ENCODE peak calls at places on chromosomes 16 and 17, in nine cellular contexts. One of them, this sample, is unnamed. For H3K27me3 and H3K4me1, the result is how much of the 10 kb centered on the place peaks cover.

GRCh38 chr16:21574372-21574771 is 25.0 kb upstream of the METTL9 start:
- DNase-seq in transverse colon: no peak
- DNase-seq in breast epithelium: peak
- DNase-seq in body of pancreas: no peak
- DNase-seq in endothelial cell of umbilical vein: no peak
- DNase-seq in heart left ventricle: no peak
- DNase-seq in stomach: peak
- DNase-seq in ovary: no peak
- DNase-seq in uterus: no peak
- DNase-seq in this sample: no peak

GRCh38 chr16:55671206-55671973 is 15.6 kb downstream of the SLC6A2 start:
- DNase-seq in uterus: no peak
- DNase-seq in breast epithelium: no peak
- DNase-seq in transverse colon: no peak
- DNase-seq in body of pancreas: no peak
- DNase-seq in heart left ventricle: no peak
- DNase-seq in stomach: no peak
- DNase-seq in endothelial cell of umbilical vein: no peak
- DNase-seq in ovary: no peak
- DNase-seq in this sample: no peak

GRCh38 chr17:80029235-80029974 is 6.3 kb downstream of the TBC1D16 start:
- DNase-seq in uterus: peak
- DNase-seq in endothelial cell of umbilical vein: peak
- DNase-seq in heart left ventricle: peak
- DNase-seq in transverse colon: peak
- DNase-seq in stomach: peak
- DNase-seq in breast epithelium: peak
- DNase-seq in body of pancreas: peak
- DNase-seq in ovary: peak
- DNase-seq in this sample: peak

GRCh38 chr17:20611314-20611713 is 31.8 kb downstream of the CDRT15L2 start:
- DNase-seq in transverse colon: no peak
- DNase-seq in heart left ventricle: no peak
- DNase-seq in stomach: no peak
- DNase-seq in endothelial cell of umbilical vein: no peak
- DNase-seq in uterus: no peak
- DNase-seq in body of pancreas: no peak
- DNase-seq in ovary: no peak
- DNase-seq in breast epithelium: no peak
- DNase-seq in this sample: no peak

GRCh38 chr17:63645775-63646491 is 23.7 kb downstream of the MAP3K3 start:
- DNase-seq in stomach: no peak
- DNase-seq in uterus: no peak
- DNase-seq in endothelial cell of umbilical vein: no peak
- DNase-seq in heart left ventricle: peak
- DNase-seq in transverse colon: no peak
- DNase-seq in body of pancreas: no peak
- DNase-seq in breast epithelium: no peak
- DNase-seq in ovary: no peak
- DNase-seq in this sample: no peak

GRCh38 chr16:24851700-24852099 is 5.9 kb downstream of the SLC5A11 start:
- DNase-seq in uterus: no peak
- DNase-seq in ovary: no peak
- DNase-seq in body of pancreas: no peak
- DNase-seq in endothelial cell of umbilical vein: peak
- DNase-seq in heart left ventricle: no peak
- DNase-seq in transverse colon: no peak
- DNase-seq in breast epithelium: no peak
- DNase-seq in stomach: no peak
- DNase-seq in this sample: no peak

GRCh38 chr16:69141014-69141413 is 8.6 kb downstream of the UTP4 start:
- DNase-seq in transverse colon: no peak
- DNase-seq in uterus: no peak
- DNase-seq in breast epithelium: no peak
- DNase-seq in stomach: no peak
- DNase-seq in body of pancreas: no peak
- DNase-seq in endothelial cell of umbilical vein: no peak
- DNase-seq in heart left ventricle: no peak
- DNase-seq in ovary: no peak
- DNase-seq in this sample: no peak

GRCh38 chr16:27407158-27407557 is 5.2 kb downstream of the IL21R start:
- DNase-seq in breast epithelium: no peak
- DNase-seq in transverse colon: no peak
- DNase-seq in ovary: no peak
- DNase-seq in heart left ventricle: no peak
- DNase-seq in body of pancreas: no peak
- DNase-seq in uterus: no peak
- DNase-seq in endothelial cell of umbilical vein: no peak
- DNase-seq in stomach: no peak
- DNase-seq in this sample: no peak

GRCh38 chr16:11533588-11533987 is 53.1 kb downstream of the LITAF start:
- DNase-seq in uterus: no peak
- DNase-seq in heart left ventricle: no peak
- DNase-seq in body of pancreas: no peak
- DNase-seq in endothelial cell of umbilical vein: no peak
- DNase-seq in transverse colon: no peak
- DNase-seq in breast epithelium: no peak
- DNase-seq in stomach: no peak
- DNase-seq in ovary: no peak
- DNase-seq in this sample: no peak
- H3K27me3 ChIP-seq in uterus: under half
- H3K27me3 ChIP-seq in heart left ventricle: under half
- H3K27me3 ChIP-seq in body of pancreas: under half
- H3K27me3 ChIP-seq in endothelial cell of umbilical vein: under half
- H3K27me3 ChIP-seq in transverse colon: under half
- H3K27me3 ChIP-seq in breast epithelium: under half
- H3K27me3 ChIP-seq in stomach: under half
- H3K27me3 ChIP-seq in ovary: under half
- H3K27me3 ChIP-seq in this sample: under half

GRCh38 chr17:44906987-44907681 is 7.9 kb upstream of the EFTUD2 start:
- DNase-seq in uterus: peak
- DNase-seq in heart left ventricle: no peak
- DNase-seq in endothelial cell of umbilical vein: no peak
- DNase-seq in transverse colon: no peak
- DNase-seq in ovary: no peak
- DNase-seq in stomach: no peak
- DNase-seq in body of pancreas: no peak
- DNase-seq in breast epithelium: no peak
- DNase-seq in this sample: no peak

GRCh38 chr17:44903012-44903685 is 3.9 kb upstream of the EFTUD2 start:
- DNase-seq in breast epithelium: no peak
- DNase-seq in body of pancreas: no peak
- DNase-seq in heart left ventricle: no peak
- DNase-seq in uterus: no peak
- DNase-seq in stomach: no peak
- DNase-seq in transverse colon: no peak
- DNase-seq in ovary: no peak
- DNase-seq in endothelial cell of umbilical vein: no peak
- DNase-seq in this sample: no peak

GRCh38 chr17:44906010-44906646 is 6.9 kb upstream of the EFTUD2 start:
- DNase-seq in stomach: no peak
- DNase-seq in endothelial cell of umbilical vein: peak
- DNase-seq in heart left ventricle: no peak
- DNase-seq in uterus: peak
- DNase-seq in breast epithelium: no peak
- DNase-seq in body of pancreas: no peak
- DNase-seq in ovary: no peak
- DNase-seq in transverse colon: no peak
- DNase-seq in this sample: peak

GRCh38 chr17:44904001-44904984 is 5.0 kb upstream of the EFTUD2 start:
- DNase-seq in breast epithelium: no peak
- DNase-seq in stomach: no peak
- DNase-seq in uterus: peak
- DNase-seq in transverse colon: no peak
- DNase-seq in ovary: no peak
- DNase-seq in body of pancreas: no peak
- DNase-seq in heart left ventricle: no peak
- DNase-seq in endothelial cell of umbilical vein: no peak
- DNase-seq in this sample: peak

GRCh38 chr17:44905006-44906000 is 6.1 kb upstream of the EFTUD2 start:
- DNase-seq in breast epithelium: no peak
- DNase-seq in body of pancreas: no peak
- DNase-seq in transverse colon: peak
- DNase-seq in ovary: no peak
- DNase-seq in heart left ventricle: no peak
- DNase-seq in uterus: peak
- DNase-seq in endothelial cell of umbilical vein: peak
- DNase-seq in stomach: no peak
- DNase-seq in this sample: no peak
- H3K4me1 ChIP-seq in breast epithelium: under half
- H3K4me1 ChIP-seq in body of pancreas: under half
- H3K4me1 ChIP-seq in transverse colon: under half
- H3K4me1 ChIP-seq in ovary: under half
- H3K4me1 ChIP-seq in heart left ventricle: under half
- H3K4me1 ChIP-seq in uterus: under half
- H3K4me1 ChIP-seq in endothelial cell of umbilical vein: under half
- H3K4me1 ChIP-seq in stomach: under half
- H3K4me1 ChIP-seq in this sample: under half

GRCh38 chr17:82297280-82297803 is 20.1 kb downstream of the CD7 start:
- DNase-seq in transverse colon: peak
- DNase-seq in heart left ventricle: peak
- DNase-seq in uterus: peak
- DNase-seq in stomach: peak
- DNase-seq in endothelial cell of umbilical vein: peak
- DNase-seq in body of pancreas: peak
- DNase-seq in ovary: peak
- DNase-seq in breast epithelium: peak
- DNase-seq in this sample: peak
- TF ChIP-seq POLR2A in transverse colon: peak
- TF ChIP-seq POLR2A in heart left ventricle: no peak
- TF ChIP-seq POLR2A in uterus: peak
- TF ChIP-seq POLR2A in stomach: no peak
- TF ChIP-seq POLR2A in endothelial cell of umbilical vein: no peak
- TF ChIP-seq POLR2A in body of pancreas: peak
- TF ChIP-seq POLR2A in ovary: peak
- TF ChIP-seq POLR2A in breast epithelium: peak
- TF ChIP-seq POLR2A in this sample: peak

GRCh38 chr17:48599373-48599772 is 5.4 kb downstream of the HOXB6 start:
- DNase-seq in uterus: no peak
- DNase-seq in ovary: no peak
- DNase-seq in body of pancreas: no peak
- DNase-seq in transverse colon: no peak
- DNase-seq in breast epithelium: no peak
- DNase-seq in endothelial cell of umbilical vein: no peak
- DNase-seq in heart left ventricle: no peak
- DNase-seq in stomach: no peak
- DNase-seq in this sample: no peak
- H3K27me3 ChIP-seq in uterus: half or more
- H3K27me3 ChIP-seq in ovary: under half
- H3K27me3 ChIP-seq in body of pancreas: under half
- H3K27me3 ChIP-seq in transverse colon: under half
- H3K27me3 ChIP-seq in breast epithelium: half or more
- H3K27me3 ChIP-seq in endothelial cell of umbilical vein: under half
- H3K27me3 ChIP-seq in heart left ventricle: half or more
- H3K27me3 ChIP-seq in stomach: under half
- H3K27me3 ChIP-seq in this sample: under half